ENCODE peak calls at places on chromosomes 7 and 10, in four cellular contexts. O is PC-3, B is astrocyte of the cerebellum, Q is OCI-LY7. F is an unnamed sample.

GRCh38 chr7:115678049-115678982 is 352.2 kb downstream of the TFEC start:
- DNase-seq in Q (no peak), O (peak; percentile 65), B (peak; percentile 32), F (no peak)

GRCh38 chr7:103348452-103348851 is 1.0 kb downstream of the PSMC2 start:
- DNase-seq in Q (no peak), B (no peak), O (no peak), F (no peak)

GRCh38 chr10:23047201-23048050 is 48.0 kb upstream of the MSRB2 start:
- DNase-seq in Q (no peak), O (peak; percentile 63), B (no peak), F (no peak)

GRCh38 chr10:67175354-67175753 is 249.5 kb downstream of the LRRTM3 start:
- DNase-seq in O (no peak), Q (no peak), B (no peak), F (no peak)

GRCh38 chr10:11610855-11611247 is 599 bp downstream of the USP6NL start:
- DNase-seq in O (no peak), Q (peak; percentile 64), B (no peak), F (no peak)

GRCh38 chr10:117092386-117092785 is 45.7 kb downstream of the VAX1 start:
- DNase-seq in O (no peak), Q (no peak), B (no peak), F (no peak)

GRCh38 chr10:77960829-77961329 is 34.3 kb upstream of the DLG5 start:
- DNase-seq in B (no peak), O (no peak), Q (no peak), F (no peak)

GRCh38 chr7:74173491-74173865 is 678 bp upstream of the EIF4H start:
- DNase-seq in Q (no peak), B (no peak), O (no peak), F (no peak)

GRCh38 chr10:72263613-72264241 is 10.0 kb upstream of the DDIT4 start:
- DNase-seq in Q (peak; percentile 93), B (no peak), O (peak; percentile 73), F (no peak)

GRCh38 chr10:8054498-8055407 is at the start of gene GATA3:
- DNase-seq in B (no peak), O (peak; percentile 47), Q (no peak), F (no peak)

GRCh38 chr10:21496285-21497176 is 29.0 kb downstream of the SKIDA1 start:
- DNase-seq in B (no peak), O (peak; percentile 44), Q (peak; percentile 80), F (no peak)

GRCh38 chr7:128221929-128222403 is 19.1 kb upstream of the LEP start:
- DNase-seq in B (no peak), Q (no peak), O (peak; percentile 79), F (peak; percentile 46)

GRCh38 chr7:44348300-44348699 is 22.9 kb upstream of the CAMK2B start:
- DNase-seq in O (peak; percentile 50), B (no peak), Q (peak; percentile 73), F (no peak)

GRCh38 chr10:27514243-27514642 is 10.1 kb downstream of the RAB18 start:
- DNase-seq in O (no peak), B (no peak), Q (no peak), F (no peak)

GRCh38 chr7:132865766-132866531 is 215.9 kb downstream of the CHCHD3 start:
- DNase-seq in O (peak; percentile 33), Q (no peak), B (no peak), F (peak; percentile 7)

GRCh38 chr10:7561216-7561893 is 105.4 kb downstream of the ITIH5 start:
- DNase-seq in Q (no peak), B (peak; percentile 45), O (no peak), F (no peak)

GRCh38 chr10:32149257-32149955 is 93.2 kb upstream of the KIF5B start:
- DNase-seq in Q (no peak), B (peak; percentile 92), O (peak; percentile 15), F (peak; percentile 69)

GRCh38 chr7:148987751-148988512 is 40.4 kb downstream of the PDIA4 start:
- DNase-seq in B (no peak), O (peak; percentile 34), Q (peak; percentile 19), F (no peak)

GRCh38 chr7:108001759-108002725 is 919 bp downstream of the LAMB1 start:
- DNase-seq in Q (no peak), O (no peak), B (no peak), F (no peak)

GRCh38 chr10:49115015-49115795 is at the start of gene VSTM4:
- DNase-seq in Q (no peak), O (no peak), B (peak; percentile 33), F (no peak)

GRCh38 chr7:30252885-30253795 is 31.3 kb upstream of the ZNRF2 start:
- DNase-seq in Q (no peak), B (peak; percentile 35), O (peak; percentile 11), F (peak; percentile 52)

GRCh38 chr7:155869784-155870076 is 57.5 kb upstream of the SHH start:
- DNase-seq in O (no peak), Q (no peak), B (no peak), F (no peak)

GRCh38 chr10:73894245-73894971 is 16.5 kb upstream of the PLAU start:
- DNase-seq in O (peak; percentile 100), Q (no peak), B (peak; percentile 97), F (peak; percentile 72)

GRCh38 chr7:139490130-139490529 is 6.7 kb upstream of the KLRG2 start:
- DNase-seq in O (peak; percentile 26), B (no peak), Q (no peak), F (peak; percentile 92)

GRCh38 chr7:73937014-73937413 is 76.1 kb downstream of the TMEM270 start:
- DNase-seq in B (no peak), Q (no peak), O (no peak), F (no peak)

GRCh38 chr7:15832996-15833395 is 146.5 kb upstream of the MEOX2 start:
- DNase-seq in O (peak; percentile 19), B (no peak), Q (no peak), F (no peak)

GRCh38 chr7:116334555-116334954 is 124.2 kb downstream of the TES start:
- DNase-seq in O (no peak), Q (no peak), B (no peak), F (no peak)

GRCh38 chr7:3370068-3370704 is 69.1 kb downstream of the SDK1 start:
- DNase-seq in O (no peak), Q (no peak), B (no peak), F (no peak)

GRCh38 chr10:68474021-68474420 is 2.2 kb upstream of the DNA2 start:
- DNase-seq in B (no peak), O (no peak), Q (no peak), F (no peak)
- H3K4me3 ChIP-seq in B (no peak overlapping the region), O (no peak overlapping the region), Q (no peak overlapping the region), F (no peak overlapping the region)

GRCh38 chr10:62306663-62307062 is 38.0 kb upstream of the RTKN2 start:
- DNase-seq in O (no peak), Q (no peak), B (no peak), F (peak; percentile 74)

GRCh38 chr10:62307635-62308034 is 39.0 kb upstream of the RTKN2 start:
- DNase-seq in O (no peak), Q (no peak), B (no peak), F (no peak)

GRCh38 chr10:62303922-62304321 is 35.3 kb upstream of the RTKN2 start:
- DNase-seq in Q (no peak), O (peak; percentile 70), B (no peak), F (no peak)

GRCh38 chr10:62305813-62306212 is 37.2 kb upstream of the RTKN2 start:
- DNase-seq in Q (no peak), B (no peak), O (peak; percentile 36), F (peak; percentile 20)

DNA sequence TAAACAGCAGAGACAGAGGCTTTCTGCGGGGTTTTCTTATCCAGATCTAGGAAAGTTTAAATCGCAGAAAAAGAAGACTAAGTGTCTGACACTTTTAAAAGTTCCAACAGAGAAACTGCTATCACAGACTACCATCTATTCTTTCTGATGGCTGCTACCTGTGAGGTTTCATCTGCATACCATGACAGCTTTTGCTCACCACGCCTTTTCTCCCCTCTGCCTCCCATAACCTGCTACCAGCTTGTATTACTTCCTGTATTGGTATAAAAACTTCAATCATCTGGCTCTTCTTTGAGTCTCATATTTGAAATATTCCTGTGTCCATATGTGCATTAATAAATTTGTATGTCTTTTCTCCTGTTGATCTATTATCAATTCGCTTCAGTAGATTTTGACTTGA is 34.1 kb upstream of the RTKN2 start:
- DNase-seq in B (no peak), O (peak; percentile 41), Q (no peak), F (no peak)
- H3K4me3 ChIP-seq in B (no peak overlapping the region), O (no peak overlapping the region), Q (no peak overlapping the region), F (no peak overlapping the region)

GRCh38 chr7:100427762-100428198 is 723 bp downstream of the ZCWPW1 start:
- DNase-seq in Q (no peak), B (no peak), O (no peak), F (no peak)
- H3K4me3 ChIP-seq in Q (peak overlapping the region; percentile 91), B (peak overlapping the region; percentile 65), O (no peak overlapping the region), F (peak overlapping the region; percentile 92)

GRCh38 chr10:4217653-4218052 is 432.6 kb upstream of the KLF6 start:
- DNase-seq in B (no peak), O (no peak), Q (no peak), F (no peak)
- H3K4me3 ChIP-seq in B (no peak overlapping the region), O (no peak overlapping the region), Q (no peak overlapping the region), F (no peak overlapping the region)

GRCh38 chr7:150891740-150892139 is 39.4 kb downstream of the AOC1 start:
- DNase-seq in B (no peak), O (no peak), Q (peak; percentile 74), F (no peak)
- H3K4me3 ChIP-seq in B (no peak overlapping the region), O (no peak overlapping the region), Q (peak overlapping the region; percentile 3), F (no peak overlapping the region)

DNA sequence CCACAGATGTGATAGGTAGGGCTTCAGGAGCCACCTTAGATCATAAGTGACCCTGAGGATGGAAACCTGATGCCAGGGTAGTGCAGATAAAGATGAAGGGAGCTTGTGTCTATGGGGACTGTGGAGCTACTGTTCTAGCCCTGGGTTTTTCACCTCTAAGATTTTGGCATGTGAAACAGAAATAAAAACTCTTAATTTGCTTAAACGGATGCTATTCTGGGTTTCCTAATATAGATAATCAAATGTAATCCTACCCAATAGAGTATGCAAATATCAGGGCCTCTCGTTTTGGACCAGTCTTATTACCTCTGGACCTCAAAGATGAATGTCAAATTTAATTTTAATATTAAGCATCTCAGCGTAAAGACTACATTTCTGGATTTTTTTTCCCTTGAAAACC is 49.3 kb downstream of the ABCB4 start:
- DNase-seq in Q (no peak), B (no peak), O (no peak), F (no peak)
- H3K4me3 ChIP-seq in Q (no peak overlapping the region), B (no peak overlapping the region), O (no peak overlapping the region), F (no peak overlapping the region)

DNA sequence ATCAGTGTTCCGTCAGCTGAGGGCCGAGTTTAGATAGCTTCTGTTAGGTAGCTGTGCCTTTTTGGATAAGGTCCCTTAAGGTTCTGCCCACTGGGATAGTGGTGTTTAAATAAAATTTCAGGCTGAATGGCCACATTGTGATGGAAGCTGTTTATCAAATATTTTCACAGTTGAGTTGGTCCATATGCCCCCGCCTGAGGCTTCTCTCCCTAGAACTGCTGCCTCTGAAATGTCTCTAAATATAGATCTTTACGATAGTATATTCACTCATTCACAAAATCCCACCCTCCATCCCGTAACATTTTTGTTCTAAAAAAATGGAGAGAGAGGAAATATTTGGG is 105.6 kb upstream of the BTBD16 start:
- DNase-seq in O (no peak), Q (no peak), B (no peak), F (no peak)
- H3K4me3 ChIP-seq in O (no peak overlapping the region), Q (no peak overlapping the region), B (no peak overlapping the region), F (no peak overlapping the region)

F was measured in epithelial cell of proximal tubule.